ENCODE peak calls at places on chromosome 19, in six cellular contexts. L is ovary, V is adrenal gland, I is body of pancreas, K is uterus, N is testis. X is an unnamed sample.

GRCh38 chr19:18397242-18398202 is at the start of gene LRRC25:
- DNase-seq in L (peak), V (peak), I (no peak), K (no peak), N (peak), X (peak)

GRCh38 chr19:52237771-52238400 is 31.5 kb upstream of the ZNF766 start:
- DNase-seq in L (peak), V (peak), I (peak), K (peak), N (peak), X (peak)

GRCh38 chr19:27673986-27674385 is 1539.0 kb downstream of the UQCRFS1 start:
- DNase-seq in L (no peak), V (no peak), I (no peak), K (no peak), N (no peak), X (no peak)

GRCh38 chr19:6092329-6093286 is 17.7 kb downstream of the RFX2 start:
- DNase-seq in L (peak), V (peak), I (peak), K (peak), N (peak), X (peak)

GRCh38 chr19:40360020-40360686 is 11.7 kb downstream of the PLD3 start:
- DNase-seq in L (no peak), V (no peak), I (no peak), K (no peak), N (no peak), X (no peak)

GRCh38 chr19:30649934-30650614 is 277.9 kb downstream of the ZNF536 start:
- DNase-seq in L (no peak), V (peak), I (peak), K (no peak), N (peak), X (no peak)

GRCh38 chr19:10797078-10797477 is 38.9 kb downstream of the TMED1 start:
- DNase-seq in L (no peak), V (no peak), I (no peak), K (no peak), N (no peak), X (no peak)

GRCh38 chr19:14728595-14728994 is 38.7 kb downstream of the ZNF333 start:
- DNase-seq in L (no peak), V (no peak), I (no peak), K (no peak), N (no peak), X (no peak)

GRCh38 chr19:36986601-36987000 is 70.5 kb downstream of the ZNF568 start:
- DNase-seq in L (no peak), V (no peak), I (no peak), K (no peak), N (no peak), X (no peak)

GRCh38 chr19:5308471-5309437 is 31.9 kb downstream of the PTPRS start:
- DNase-seq in L (peak), V (no peak), I (peak), K (peak), N (peak), X (peak)

GRCh38 chr19:18460313-18460712 is 22.4 kb upstream of the ISYNA1 start:
- DNase-seq in L (peak), V (peak), I (peak), K (peak), N (peak), X (peak)

GRCh38 chr19:6521718-6522646 is 8.8 kb upstream of the TNFSF9 start:
- DNase-seq in L (no peak), V (peak), I (no peak), K (no peak), N (no peak), X (no peak)

GRCh38 chr19:29448046-29448445 is 77.7 kb upstream of the VSTM2B start:
- DNase-seq in L (no peak), V (no peak), I (no peak), K (no peak), N (no peak), X (no peak)

GRCh38 chr19:13881692-13882418 is 4.9 kb downstream of the NANOS3 start:
- DNase-seq in L (no peak), V (no peak), I (no peak), K (no peak), N (peak), X (no peak)

GRCh38 chr19:29367701-29368306 is 154.9 kb upstream of the UQCRFS1 start:
- DNase-seq in L (no peak), V (no peak), I (no peak), K (no peak), N (no peak), X (no peak)

GRCh38 chr19:19348266-19348665 is 27.6 kb downstream of the MAU2 start:
- DNase-seq in L (no peak), V (no peak), I (no peak), K (no peak), N (no peak), X (no peak)

GRCh38 chr19:18960370-18960769 is 19.4 kb upstream of the HOMER3 start:
- DNase-seq in L (no peak), V (no peak), I (no peak), K (no peak), N (no peak), X (no peak)

GRCh38 chr19:3433313-3433712 is 47.0 kb downstream of the SMIM24 start:
- DNase-seq in L (no peak), V (peak), I (no peak), K (no peak), N (no peak), X (no peak)

GRCh38 chr19:42989851-42990250 is 36.4 kb downstream of the PSG11 start:
- DNase-seq in L (no peak), V (no peak), I (no peak), K (no peak), N (no peak), X (no peak)

GRCh38 chr19:19537321-19538048 is 580 bp upstream of the CILP2 start:
- DNase-seq in L (no peak), V (no peak), I (peak), K (no peak), N (no peak), X (no peak)

GRCh38 chr19:42270346-42271044 is 1.4 kb downstream of the CIC start:
- DNase-seq in L (peak), V (peak), I (peak), K (peak), N (peak), X (peak)

GRCh38 chr19:12994701-12995595 is at the start of gene NFIX:
- DNase-seq in L (peak), V (peak), I (peak), K (peak), N (peak), X (peak)

GRCh38 chr19:5243878-5244277 is 96.7 kb downstream of the PTPRS start:
- DNase-seq in L (no peak), V (no peak), I (no peak), K (no peak), N (no peak), X (no peak)

DNA sequence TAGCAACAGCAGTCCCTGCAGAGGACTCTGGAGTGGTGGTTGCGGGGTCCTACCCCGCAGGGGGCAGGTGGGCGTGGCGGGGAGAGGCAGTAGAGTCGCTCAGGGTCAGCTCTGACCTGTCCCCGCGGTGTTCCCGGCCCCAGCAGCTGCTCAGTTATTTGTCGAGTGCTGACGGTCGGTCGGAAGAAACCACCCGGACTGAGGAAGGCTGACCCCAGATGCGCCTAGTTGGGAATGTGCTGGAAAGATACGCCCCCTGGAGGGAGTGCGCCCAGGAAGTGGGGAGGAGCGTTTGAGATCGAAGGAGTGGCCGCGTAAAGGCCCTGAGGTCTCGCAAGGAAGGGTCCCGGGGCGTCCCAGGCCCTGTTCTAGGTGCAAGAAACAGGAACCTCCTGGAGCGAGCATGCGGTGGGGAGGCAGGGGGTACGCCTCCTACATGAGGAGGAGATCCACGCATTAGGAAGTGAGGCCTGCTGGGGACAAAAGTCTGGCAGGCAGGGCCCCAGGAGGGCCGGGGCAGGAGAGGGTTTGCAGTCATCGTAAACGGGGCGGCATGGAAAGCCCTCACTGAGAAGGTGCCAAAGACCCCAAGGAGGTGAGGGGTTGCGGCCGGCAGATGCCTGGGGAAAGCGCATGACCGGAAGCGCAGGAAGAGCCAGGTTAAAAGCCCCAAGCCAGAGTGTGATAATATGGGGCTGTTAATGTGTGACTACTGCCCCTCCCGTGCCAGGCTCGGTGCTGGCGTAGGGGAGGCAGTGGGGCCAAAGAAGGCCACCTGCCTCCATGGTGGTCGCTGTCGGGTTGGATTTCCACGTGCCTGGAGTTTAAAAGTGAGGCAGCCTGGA is 9.1 kb downstream of the CCDC8 start:
- DNase-seq in L (peak), V (peak), I (peak), K (peak), N (peak), X (peak)
- TF ChIP-seq CTCF in L (no peak), V (no peak), I (peak), K (no peak), N (peak), X (no peak)

GRCh38 chr19:49064029-49064629 is 489 bp downstream of the NTF4 start:
- DNase-seq in L (no peak), V (no peak), I (no peak), K (no peak), N (no peak), X (no peak)
- H3K4me3 ChIP-seq in L (no peak), V (no peak), I (no peak), K (no peak), N (no peak), X (no peak)

DNA sequence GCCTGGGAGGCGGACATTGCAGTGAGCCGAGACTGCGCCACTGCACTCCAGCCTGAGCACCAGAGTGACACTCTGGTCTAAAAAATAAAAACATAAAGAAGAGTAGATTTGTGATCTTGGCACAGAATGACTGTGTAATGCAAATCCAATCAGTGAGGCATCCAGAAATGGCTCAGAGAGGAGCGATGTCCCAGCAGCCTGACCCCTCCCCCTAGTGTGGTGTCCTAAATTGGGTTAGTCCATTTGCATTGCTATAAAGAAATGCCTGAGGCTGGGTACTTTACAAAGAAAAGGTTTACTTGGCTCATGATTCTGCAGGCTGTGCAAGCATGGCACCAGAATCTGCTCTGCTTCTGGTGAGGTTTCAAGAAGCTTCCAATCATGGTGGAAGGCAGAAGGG is 59.1 kb upstream of the ZNF30 start:
- DNase-seq in L (no peak), V (no peak), I (no peak), K (no peak), N (no peak), X (no peak)
- TF ChIP-seq POLR2A in L (no peak), V (no peak), I (no peak), K (no peak), N (no peak), X (no peak)

DNA sequence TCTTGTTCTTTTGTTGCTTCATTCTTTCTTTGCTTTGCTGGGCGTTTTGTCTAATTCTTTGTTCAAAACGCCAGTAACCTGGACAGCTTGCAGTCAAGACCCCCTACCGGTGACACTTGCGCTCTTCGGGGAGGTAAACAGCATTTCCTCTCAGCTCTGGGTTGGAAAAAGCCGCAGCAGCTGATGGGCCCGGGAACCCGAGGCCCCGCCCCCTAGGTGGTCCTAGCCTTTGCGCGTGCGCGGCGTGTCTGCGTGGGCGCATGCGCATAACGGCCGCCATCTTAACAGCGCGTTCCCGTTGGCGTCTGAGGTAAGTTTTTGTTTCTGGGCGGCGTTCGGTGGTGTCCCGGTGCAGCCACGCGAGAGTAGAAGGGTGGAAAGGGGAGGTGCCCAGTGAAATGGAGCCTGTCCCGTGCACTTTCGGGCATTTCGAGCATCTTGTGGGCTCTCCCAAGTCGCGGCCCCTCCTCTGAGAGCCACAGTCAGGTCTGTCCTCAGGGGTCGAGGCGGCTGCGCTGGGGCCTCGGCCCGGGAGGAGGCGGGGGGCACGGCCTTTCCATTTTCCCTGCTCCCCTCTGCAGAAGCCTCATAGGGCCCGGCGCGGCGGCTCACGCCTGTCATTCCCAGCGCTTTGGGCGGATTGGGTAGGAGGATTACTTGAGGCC is at the start of gene ZNF559:
- DNase-seq in L (peak), V (peak), I (peak), K (peak), N (peak), X (peak)
- TF ChIP-seq CTCF in L (peak), V (peak), I (peak), K (peak), N (no peak), X (no peak)

DNA sequence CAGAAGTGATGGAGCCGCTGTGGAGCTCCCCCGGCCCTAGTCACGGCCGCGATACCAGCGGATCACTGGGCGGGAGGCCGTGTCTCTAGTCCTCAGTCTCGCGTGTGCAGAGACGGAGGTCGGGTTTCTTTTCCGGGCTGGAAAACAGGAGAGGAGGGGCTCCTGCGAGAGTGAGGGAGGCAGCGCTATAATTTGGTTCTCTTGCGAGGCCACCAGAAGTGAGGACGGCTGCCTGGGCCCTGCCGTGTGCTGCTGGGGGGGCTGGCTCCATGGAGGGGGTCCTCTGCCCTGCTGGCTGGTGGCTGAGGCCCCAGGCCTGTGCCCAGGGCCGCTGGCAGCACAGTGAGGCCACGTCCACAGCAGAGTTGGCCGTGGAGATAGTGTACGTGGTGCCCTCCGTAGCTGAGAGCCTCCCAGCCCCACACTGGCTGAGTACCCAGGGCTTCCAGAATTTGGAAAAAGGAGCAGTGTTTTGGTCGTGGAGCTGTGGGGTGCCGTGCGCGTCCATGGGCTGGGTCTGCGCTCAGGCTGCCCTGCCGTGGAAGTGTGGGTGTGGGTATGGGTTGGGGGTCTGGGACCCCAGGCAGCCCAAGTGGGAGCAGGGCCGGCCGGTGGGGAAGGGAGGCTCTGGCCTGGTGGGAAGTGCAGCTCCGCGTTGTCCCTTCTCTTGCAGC is 5.8 kb downstream of the PTBP1 start:
- DNase-seq in L (peak), V (no peak), I (no peak), K (no peak), N (no peak), X (no peak)
- H3K4me3 ChIP-seq in L (no peak), V (no peak), I (no peak), K (no peak), N (no peak), X (no peak)

DNA sequence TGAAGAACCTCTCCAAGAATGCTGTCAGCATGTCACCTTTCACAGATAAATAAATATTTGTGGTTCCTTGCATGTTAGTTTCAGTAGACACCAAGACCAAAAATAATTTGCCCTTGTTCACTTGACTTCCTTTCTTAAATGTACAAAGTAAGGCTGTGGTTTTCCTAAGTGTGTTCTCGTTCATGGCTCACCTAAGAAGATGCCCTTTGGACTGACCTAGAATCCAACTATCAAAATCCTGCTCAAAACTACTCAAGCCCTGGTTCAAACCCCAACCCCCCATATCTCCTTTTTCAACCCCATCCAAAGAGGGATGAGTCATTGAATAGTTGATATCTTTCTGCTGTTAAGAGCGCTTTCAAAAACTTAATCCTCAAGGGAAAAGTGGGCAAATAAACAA is 247.8 kb upstream of the ZNF507 start:
- DNase-seq in L (no peak), V (no peak), I (no peak), K (no peak), N (no peak), X (no peak)
- TF ChIP-seq POLR2A in L (no peak), V (no peak), I (no peak), K (no peak), N (no peak), X (no peak)

GRCh38 chr19:21912654-21913053 is 76.7 kb upstream of the ZNF43 start:
- DNase-seq in L (no peak), V (no peak), I (no peak), K (no peak), N (no peak), X (no peak)
- TF ChIP-seq CTCF in L (no peak), V (no peak), I (no peak), K (no peak), N (no peak), X (no peak)

GRCh38 chr19:15737722-15738121 is at the start of gene OR10H3:
- DNase-seq in L (no peak), V (no peak), I (no peak), K (no peak), N (no peak), X (no peak)

GRCh38 chr19:15740785-15741184 is 3.0 kb downstream of the OR10H3 start:
- DNase-seq in L (no peak), V (no peak), I (no peak), K (no peak), N (no peak), X (no peak)
- H3K4me3 ChIP-seq in L (no peak), V (no peak), I (no peak), K (no peak), N (no peak), X (no peak)

GRCh38 chr19:35350591-35350990 is 2.9 kb downstream of the FFAR1 start:
- DNase-seq in L (peak), V (no peak), I (peak), K (no peak), N (no peak), X (peak)

GRCh38 chr19:35348909-35349611 is 1.4 kb downstream of the FFAR1 start:
- DNase-seq in L (peak), V (peak), I (no peak), K (no peak), N (peak), X (peak)

GRCh38 chr19:35351441-35352176 is 3.9 kb downstream of the FFAR1 start:
- DNase-seq in L (peak), V (no peak), I (no peak), K (no peak), N (no peak), X (peak)

GRCh38 chr19:35347930-35348298 is 212 bp downstream of the FFAR1 start:
- DNase-seq in L (peak), V (no peak), I (no peak), K (no peak), N (no peak), X (no peak)

GRCh38 chr19:35349614-35350521 is 2.2 kb downstream of the FFAR1 start:
- DNase-seq in L (peak), V (no peak), I (no peak), K (no peak), N (no peak), X (peak)
- TF ChIP-seq POLR2A in L (no peak), V (no peak), I (no peak), K (no peak), N (no peak), X (no peak)